ENCODE peak calls at places on chromosome 10, in ten cellular contexts. One of them, this sample, is unnamed.

GRCh38 chr10:43846187-43846680 is 197.6 kb upstream of the ZNF32 start:
- DNase-seq in stomach: no peak
- DNase-seq in GM12878: peak
- DNase-seq in H1: no peak
- DNase-seq in K562: no peak
- DNase-seq in sigmoid colon: no peak
- DNase-seq in SK-N-SH: no peak
- DNase-seq in suprapubic skin: peak
- DNase-seq in esophagus muscularis mucosa: peak
- DNase-seq in HepG2: no peak
- DNase-seq in this sample: no peak

GRCh38 chr10:126169899-126170298 is 218.4 kb downstream of the ADAM12 start:
- DNase-seq in stomach: no peak
- DNase-seq in GM12878: no peak
- DNase-seq in H1: no peak
- DNase-seq in K562: no peak
- DNase-seq in sigmoid colon: no peak
- DNase-seq in SK-N-SH: no peak
- DNase-seq in suprapubic skin: no peak
- DNase-seq in esophagus muscularis mucosa: no peak
- DNase-seq in HepG2: no peak
- DNase-seq in this sample: no peak

GRCh38 chr10:6148908-6149307 is 53.8 kb upstream of the PFKFB3 start:
- DNase-seq in stomach: no peak
- DNase-seq in GM12878: no peak
- DNase-seq in H1: no peak
- DNase-seq in K562: no peak
- DNase-seq in sigmoid colon: no peak
- DNase-seq in SK-N-SH: no peak
- DNase-seq in suprapubic skin: no peak
- DNase-seq in esophagus muscularis mucosa: no peak
- DNase-seq in HepG2: no peak
- DNase-seq in this sample: no peak

GRCh38 chr10:26840938-26841732 is 19.6 kb downstream of the ABI1 start:
- DNase-seq in stomach: no peak
- DNase-seq in GM12878: no peak
- DNase-seq in H1: no peak
- DNase-seq in K562: no peak
- DNase-seq in sigmoid colon: no peak
- DNase-seq in SK-N-SH: no peak
- DNase-seq in suprapubic skin: no peak
- DNase-seq in esophagus muscularis mucosa: no peak
- DNase-seq in HepG2: no peak
- DNase-seq in this sample: no peak

GRCh38 chr10:62305813-62306212 is 37.2 kb upstream of the RTKN2 start:
- DNase-seq in stomach: no peak
- DNase-seq in GM12878: no peak
- DNase-seq in H1: no peak
- DNase-seq in K562: no peak
- DNase-seq in sigmoid colon: no peak
- DNase-seq in SK-N-SH: no peak
- DNase-seq in suprapubic skin: no peak
- DNase-seq in esophagus muscularis mucosa: no peak
- DNase-seq in HepG2: no peak
- DNase-seq in this sample: no peak

GRCh38 chr10:83127942-83128575 is 1011.2 kb upstream of the GHITM start:
- DNase-seq in stomach: no peak
- DNase-seq in GM12878: no peak
- DNase-seq in H1: no peak
- DNase-seq in K562: no peak
- DNase-seq in sigmoid colon: no peak
- DNase-seq in SK-N-SH: no peak
- DNase-seq in suprapubic skin: no peak
- DNase-seq in esophagus muscularis mucosa: no peak
- DNase-seq in HepG2: no peak
- DNase-seq in this sample: no peak

GRCh38 chr10:68982389-68982788 is 6.2 kb upstream of the KIFBP start:
- DNase-seq in stomach: no peak
- DNase-seq in GM12878: no peak
- DNase-seq in H1: no peak
- DNase-seq in K562: no peak
- DNase-seq in sigmoid colon: no peak
- DNase-seq in SK-N-SH: no peak
- DNase-seq in suprapubic skin: no peak
- DNase-seq in esophagus muscularis mucosa: peak
- DNase-seq in HepG2: no peak
- DNase-seq in this sample: no peak

GRCh38 chr10:104456817-104457657 is 103.4 kb downstream of the CFAP58 start:
- DNase-seq in stomach: no peak
- DNase-seq in GM12878: peak
- DNase-seq in H1: no peak
- DNase-seq in K562: no peak
- DNase-seq in sigmoid colon: no peak
- DNase-seq in SK-N-SH: no peak
- DNase-seq in suprapubic skin: no peak
- DNase-seq in esophagus muscularis mucosa: no peak
- DNase-seq in HepG2: no peak
- DNase-seq in this sample: no peak

GRCh38 chr10:102262744-102263370 is 17.5 kb downstream of the GBF1 start:
- DNase-seq in stomach: no peak
- DNase-seq in GM12878: no peak
- DNase-seq in H1: no peak
- DNase-seq in K562: no peak
- DNase-seq in sigmoid colon: no peak
- DNase-seq in SK-N-SH: no peak
- DNase-seq in suprapubic skin: no peak
- DNase-seq in esophagus muscularis mucosa: no peak
- DNase-seq in HepG2: no peak
- DNase-seq in this sample: no peak

GRCh38 chr10:3095373-3096139 is 28.2 kb downstream of the PFKP start:
- DNase-seq in stomach: no peak
- DNase-seq in GM12878: peak
- DNase-seq in H1: no peak
- DNase-seq in K562: peak
- DNase-seq in sigmoid colon: peak
- DNase-seq in SK-N-SH: no peak
- DNase-seq in suprapubic skin: no peak
- DNase-seq in esophagus muscularis mucosa: no peak
- DNase-seq in HepG2: peak
- DNase-seq in this sample: peak

GRCh38 chr10:95561200-95562177 is at the start of gene SORBS1:
- DNase-seq in stomach: peak
- DNase-seq in GM12878: peak
- DNase-seq in H1: peak
- DNase-seq in K562: peak
- DNase-seq in sigmoid colon: peak
- DNase-seq in SK-N-SH: peak
- DNase-seq in suprapubic skin: peak
- DNase-seq in esophagus muscularis mucosa: peak
- DNase-seq in HepG2: peak
- DNase-seq in this sample: peak

GRCh38 chr10:80259405-80259871 is 30.0 kb downstream of the MAT1A start:
- DNase-seq in stomach: no peak
- DNase-seq in GM12878: no peak
- DNase-seq in H1: no peak
- DNase-seq in K562: peak
- DNase-seq in sigmoid colon: no peak
- DNase-seq in SK-N-SH: no peak
- DNase-seq in suprapubic skin: no peak
- DNase-seq in esophagus muscularis mucosa: no peak
- DNase-seq in HepG2: peak
- DNase-seq in this sample: no peak

GRCh38 chr10:79375321-79376077 is 28.2 kb downstream of the PPIF start:
- DNase-seq in stomach: no peak
- DNase-seq in GM12878: no peak
- DNase-seq in H1: no peak
- DNase-seq in K562: peak
- DNase-seq in sigmoid colon: peak
- DNase-seq in SK-N-SH: no peak
- DNase-seq in suprapubic skin: peak
- DNase-seq in esophagus muscularis mucosa: no peak
- DNase-seq in HepG2: peak
- DNase-seq in this sample: no peak

GRCh38 chr10:80154978-80155695 is 22.6 kb downstream of the PLAC9 start:
- DNase-seq in stomach: peak
- DNase-seq in GM12878: no peak
- DNase-seq in H1: no peak
- DNase-seq in K562: no peak
- DNase-seq in sigmoid colon: no peak
- DNase-seq in SK-N-SH: no peak
- DNase-seq in suprapubic skin: no peak
- DNase-seq in esophagus muscularis mucosa: no peak
- DNase-seq in HepG2: no peak
- DNase-seq in this sample: no peak

GRCh38 chr10:117997673-117998072 is 49.1 kb downstream of the RAB11FIP2 start:
- DNase-seq in stomach: no peak
- DNase-seq in GM12878: no peak
- DNase-seq in H1: no peak
- DNase-seq in K562: no peak
- DNase-seq in sigmoid colon: no peak
- DNase-seq in SK-N-SH: no peak
- DNase-seq in suprapubic skin: no peak
- DNase-seq in esophagus muscularis mucosa: no peak
- DNase-seq in HepG2: no peak
- DNase-seq in this sample: no peak

GRCh38 chr10:19999440-19999839 is 183.2 kb downstream of the PLXDC2 start:
- DNase-seq in stomach: no peak
- DNase-seq in GM12878: no peak
- DNase-seq in H1: no peak
- DNase-seq in K562: no peak
- DNase-seq in sigmoid colon: no peak
- DNase-seq in SK-N-SH: no peak
- DNase-seq in suprapubic skin: no peak
- DNase-seq in esophagus muscularis mucosa: no peak
- DNase-seq in HepG2: no peak
- DNase-seq in this sample: no peak

GRCh38 chr10:43707755-43708154 is 59.1 kb upstream of the ZNF32 start:
- DNase-seq in stomach: no peak
- DNase-seq in GM12878: no peak
- DNase-seq in H1: no peak
- DNase-seq in K562: no peak
- DNase-seq in sigmoid colon: no peak
- DNase-seq in SK-N-SH: no peak
- DNase-seq in suprapubic skin: no peak
- DNase-seq in esophagus muscularis mucosa: no peak
- DNase-seq in HepG2: no peak
- DNase-seq in this sample: no peak

GRCh38 chr10:77583527-77583926 is 54.1 kb downstream of the KCNMA1 start:
- DNase-seq in stomach: no peak
- DNase-seq in GM12878: no peak
- DNase-seq in H1: no peak
- DNase-seq in K562: no peak
- DNase-seq in sigmoid colon: no peak
- DNase-seq in SK-N-SH: no peak
- DNase-seq in suprapubic skin: no peak
- DNase-seq in esophagus muscularis mucosa: no peak
- DNase-seq in HepG2: no peak
- DNase-seq in this sample: no peak

GRCh38 chr10:59733321-59733720 is 19.9 kb downstream of the MRLN start:
- DNase-seq in stomach: no peak
- DNase-seq in GM12878: no peak
- DNase-seq in H1: no peak
- DNase-seq in K562: no peak
- DNase-seq in sigmoid colon: no peak
- DNase-seq in SK-N-SH: no peak
- DNase-seq in suprapubic skin: no peak
- DNase-seq in esophagus muscularis mucosa: no peak
- DNase-seq in HepG2: no peak
- DNase-seq in this sample: no peak
- H3K4me3 ChIP-seq in stomach: no peak
- H3K4me3 ChIP-seq in GM12878: no peak
- H3K4me3 ChIP-seq in H1: no peak
- H3K4me3 ChIP-seq in K562: no peak
- H3K4me3 ChIP-seq in sigmoid colon: no peak
- H3K4me3 ChIP-seq in SK-N-SH: no peak
- H3K4me3 ChIP-seq in suprapubic skin: no peak
- H3K4me3 ChIP-seq in esophagus muscularis mucosa: no peak
- H3K4me3 ChIP-seq in HepG2: no peak
- H3K4me3 ChIP-seq in this sample: no peak

GRCh38 chr10:94545277-94546057 is at the start of gene HELLS:
- DNase-seq in stomach: peak
- DNase-seq in GM12878: peak
- DNase-seq in H1: peak
- DNase-seq in K562: peak
- DNase-seq in sigmoid colon: peak
- DNase-seq in SK-N-SH: peak
- DNase-seq in suprapubic skin: peak
- DNase-seq in esophagus muscularis mucosa: peak
- DNase-seq in HepG2: peak
- DNase-seq in this sample: peak
- TF ChIP-seq POLR2AphosphoS5 in stomach: no peak
- TF ChIP-seq POLR2AphosphoS5 in GM12878: peak
- TF ChIP-seq POLR2AphosphoS5 in H1: peak
- TF ChIP-seq POLR2AphosphoS5 in K562: peak
- TF ChIP-seq POLR2AphosphoS5 in sigmoid colon: peak
- TF ChIP-seq POLR2AphosphoS5 in SK-N-SH: peak
- TF ChIP-seq POLR2AphosphoS5 in suprapubic skin: no peak
- TF ChIP-seq POLR2AphosphoS5 in esophagus muscularis mucosa: peak
- TF ChIP-seq POLR2AphosphoS5 in HepG2: peak
- TF ChIP-seq POLR2AphosphoS5 in this sample: peak

DNA sequence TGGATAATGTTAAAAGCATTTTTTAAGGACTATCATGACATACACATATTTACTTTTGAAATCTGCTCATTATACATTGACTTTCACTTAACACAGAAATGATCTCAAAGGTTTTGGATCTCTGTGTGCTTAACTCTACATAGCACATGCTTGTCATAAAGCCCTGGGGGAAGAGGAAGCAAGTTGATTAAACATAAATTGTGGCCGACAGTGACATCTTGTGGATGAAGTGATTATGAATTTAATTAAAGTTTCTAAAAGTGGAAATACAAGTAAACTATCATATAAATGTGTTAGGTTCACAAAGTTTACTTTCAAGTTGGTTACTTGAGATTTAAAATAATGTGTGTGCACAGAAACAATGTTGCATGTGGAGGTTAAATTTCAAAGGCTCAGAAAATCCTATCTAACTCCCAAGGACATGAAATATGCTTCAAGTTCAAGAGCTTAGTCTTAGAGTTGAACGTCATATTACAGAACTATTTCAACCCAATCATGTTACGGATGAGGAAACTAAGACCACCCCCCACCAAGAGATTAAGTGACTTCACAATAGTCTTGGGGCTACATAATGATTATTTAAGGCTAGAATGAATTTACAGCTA is 1247.8 kb downstream of the GATA3 start:
- DNase-seq in stomach: no peak
- DNase-seq in GM12878: no peak
- DNase-seq in H1: no peak
- DNase-seq in K562: peak
- DNase-seq in sigmoid colon: no peak
- DNase-seq in SK-N-SH: no peak
- DNase-seq in suprapubic skin: no peak
- DNase-seq in esophagus muscularis mucosa: no peak
- DNase-seq in HepG2: peak
- DNase-seq in this sample: no peak
- TF ChIP-seq EP300 in stomach: no peak
- TF ChIP-seq EP300 in GM12878: no peak
- TF ChIP-seq EP300 in H1: no peak
- TF ChIP-seq EP300 in K562: no peak
- TF ChIP-seq EP300 in sigmoid colon: no peak
- TF ChIP-seq EP300 in SK-N-SH: no peak
- TF ChIP-seq EP300 in suprapubic skin: no peak
- TF ChIP-seq EP300 in esophagus muscularis mucosa: no peak
- TF ChIP-seq EP300 in HepG2: no peak
- TF ChIP-seq EP300 in this sample: no peak

GRCh38 chr10:67471022-67471421 is 225.0 kb downstream of the CTNNA3 start:
- DNase-seq in stomach: no peak
- DNase-seq in GM12878: no peak
- DNase-seq in H1: no peak
- DNase-seq in K562: no peak
- DNase-seq in sigmoid colon: no peak
- DNase-seq in SK-N-SH: no peak
- DNase-seq in suprapubic skin: no peak
- DNase-seq in esophagus muscularis mucosa: no peak
- DNase-seq in HepG2: no peak
- DNase-seq in this sample: no peak
- H3K4me3 ChIP-seq in stomach: no peak
- H3K4me3 ChIP-seq in GM12878: no peak
- H3K4me3 ChIP-seq in H1: no peak
- H3K4me3 ChIP-seq in K562: no peak
- H3K4me3 ChIP-seq in sigmoid colon: no peak
- H3K4me3 ChIP-seq in SK-N-SH: peak
- H3K4me3 ChIP-seq in suprapubic skin: no peak
- H3K4me3 ChIP-seq in esophagus muscularis mucosa: no peak
- H3K4me3 ChIP-seq in HepG2: no peak
- H3K4me3 ChIP-seq in this sample: no peak

This sample was measured in transverse colon.